ENCODE peak calls at places on chromosomes 4 and X, in six cellular contexts. G is HAP-1; O is heart left ventricle; C is CD8-positive, alpha-beta T cell; Y is GM23248; H is adrenal gland. U is an unnamed sample.

GRCh38 chr4:2337896-2338295 is 76.0 kb upstream of the MXD4 start:
- DNase-seq in C (no peak), Y (no peak), O (no peak), H (no peak), G (no peak), U (no peak)

GRCh38 chr4:80492761-80493160 is 157.2 kb downstream of the CFAP299 start:
- DNase-seq in O (no peak), G (no peak), C (peak; percentile 38), H (no peak), Y (no peak), U (no peak)

GRCh38 chr4:40205259-40206198 is 8.7 kb downstream of the RHOH start:
- DNase-seq in G (no peak), Y (no peak), C (no peak), O (no peak), H (no peak), U (no peak)

GRCh38 chr4:40337081-40337480 is 1.9 kb downstream of the CHRNA9 start:
- DNase-seq in G (no peak), H (no peak), C (no peak), O (no peak), Y (no peak), U (no peak)

GRCh38 chrX:23821847-23822246 is 38.9 kb downstream of the SAT1 start:
- DNase-seq in O (no peak), C (no peak), Y (no peak), G (no peak), H (no peak), U (no peak)

GRCh38 chrX:35699642-35700041 is 98.5 kb upstream of the MAGEB16 start:
- DNase-seq in O (no peak), C (no peak), H (no peak), G (no peak), Y (no peak), U (no peak)

GRCh38 chr4:177108708-177109107 is 201.0 kb upstream of the NEIL3 start:
- DNase-seq in O (no peak), C (no peak), G (no peak), H (no peak), Y (peak; percentile 69), U (no peak)

GRCh38 chrX:27968891-27969290 is 12.4 kb downstream of the DCAF8L1 start:
- DNase-seq in C (no peak), G (no peak), O (no peak), H (no peak), Y (no peak), U (no peak)

GRCh38 chrX:120768681-120769080 is 107.0 kb downstream of the CT47B1 start:
- DNase-seq in G (no peak), C (no peak), O (no peak), Y (peak; percentile 54), H (no peak), U (peak; percentile 52)

GRCh38 chr4:30722916-30723270 is 2.7 kb downstream of the PCDH7 start:
- DNase-seq in G (no peak), Y (no peak), O (no peak), H (no peak), C (no peak), U (no peak)

GRCh38 chrX:11210397-11210796 is 82.8 kb upstream of the AMELX start:
- DNase-seq in C (no peak), H (no peak), Y (peak; percentile 8), G (no peak), O (no peak), U (no peak)

GRCh38 chrX:128781506-128781905 is 729.3 kb upstream of the ACTRT1 start:
- DNase-seq in Y (no peak), G (peak; percentile 24), H (peak; percentile 32), C (no peak), O (no peak), U (peak; percentile 2)

GRCh38 chr4:67546971-67547370 is 1.7 kb upstream of the CENPC start:
- DNase-seq in O (no peak), G (no peak), H (no peak), Y (no peak), C (no peak), U (no peak)

GRCh38 chr4:125198916-125199315 is 115.8 kb upstream of the FAT4 start:
- DNase-seq in C (no peak), O (no peak), G (no peak), Y (peak; percentile 57), H (no peak), U (no peak)

GRCh38 chrX:132744470-132744869 is 214.0 kb downstream of the HS6ST2 start:
- DNase-seq in G (no peak), Y (no peak), H (no peak), O (no peak), C (no peak), U (no peak)

GRCh38 chr4:55176497-55176896 is 51.1 kb upstream of the KDR start:
- DNase-seq in O (no peak), G (no peak), H (no peak), Y (no peak), C (no peak), U (no peak)
- H3K4me3 ChIP-seq in O (no peak overlapping the region), G (no peak overlapping the region), H (no peak overlapping the region), Y (no peak overlapping the region), C (no peak overlapping the region), U (no peak overlapping the region)

GRCh38 chrX:71106427-71106826 is at the start of gene CXorf65:
- DNase-seq in H (no peak), Y (no peak), O (no peak), C (no peak), G (no peak), U (no peak)

GRCh38 chrX:71102292-71102691 is 4.2 kb downstream of the CXorf65 start:
- DNase-seq in Y (no peak), G (no peak), O (no peak), H (no peak), C (no peak), U (no peak)

GRCh38 chrX:71100581-71101505 is 5.2 kb downstream of the FOXO4 start:
- DNase-seq in O (no peak), C (no peak), Y (no peak), H (no peak), G (no peak), U (no peak)

GRCh38 chrX:71105638-71106037 is 902 bp downstream of the CXorf65 start:
- DNase-seq in G (no peak), Y (no peak), C (no peak), O (no peak), H (no peak), U (no peak)

DNA sequence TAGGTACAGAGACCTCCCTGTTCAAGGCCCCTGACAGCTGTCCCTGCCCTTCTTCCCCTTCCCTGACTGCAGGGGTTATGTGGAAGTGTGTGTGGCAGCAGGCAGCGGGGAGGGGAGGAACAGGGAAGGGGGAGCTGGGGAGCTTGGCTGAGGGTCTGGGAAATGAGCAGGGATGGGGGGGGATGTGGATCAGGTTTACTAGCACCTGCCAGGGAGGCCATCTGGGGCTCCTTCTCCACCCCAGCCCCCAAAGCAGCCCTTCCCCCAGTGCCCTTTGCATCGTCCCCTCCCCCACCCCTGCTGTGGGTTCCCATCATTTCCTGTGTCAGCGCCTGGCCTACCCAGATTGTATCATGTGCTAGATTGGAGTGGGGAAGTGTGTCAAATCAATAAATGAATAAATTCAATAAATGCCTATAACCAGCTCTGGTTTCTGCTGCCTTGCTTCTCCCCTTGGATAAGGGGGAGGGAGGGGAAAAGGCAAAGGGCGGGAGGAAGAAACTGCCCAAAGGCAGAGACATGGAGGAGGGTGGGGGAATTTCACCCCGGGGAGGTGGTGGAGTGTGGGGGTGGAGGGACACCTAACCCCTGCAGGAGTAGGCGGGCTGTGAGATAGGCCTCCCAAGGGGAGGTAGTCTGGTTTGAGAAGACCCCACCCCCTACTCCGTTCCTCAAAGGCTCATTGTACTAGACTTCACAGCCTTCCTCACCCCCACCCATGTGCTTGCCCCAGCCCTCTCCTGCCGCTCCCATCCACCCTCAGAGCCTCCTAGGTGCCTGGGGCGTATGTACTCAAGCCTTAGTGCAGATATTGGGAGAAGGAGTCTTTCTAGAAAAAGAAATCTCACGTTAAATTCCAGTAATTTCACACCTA is 3.2 kb downstream of the CXorf65 start:
- DNase-seq in G (peak; percentile 65), C (no peak), Y (peak; percentile 14), H (peak; percentile 15), O (peak; percentile 63), U (peak; percentile 9)
- H3K4me3 ChIP-seq in G (no peak overlapping the region), C (peak overlapping the region; percentile 31), Y (no peak overlapping the region), H (no peak overlapping the region), O (no peak overlapping the region), U (no peak overlapping the region)

GRCh38 chr4:13537832-13538177 is 6.5 kb downstream of the NKX3-2 start:
- DNase-seq in O (no peak), Y (no peak), G (no peak), C (no peak), H (no peak), U (no peak)
- H3K4me3 ChIP-seq in O (no peak overlapping the region), Y (no peak overlapping the region), G (no peak overlapping the region), C (no peak overlapping the region), H (no peak overlapping the region), U (no peak overlapping the region)

GRCh38 chrX:826448-826847 is 195.9 kb downstream of the SHOX start:
- DNase-seq in Y (peak; percentile 11), C (no peak), G (no peak), O (no peak), H (no peak), U (no peak)
- H3K4me3 ChIP-seq in Y (no peak overlapping the region), C (no peak overlapping the region), G (no peak overlapping the region), O (no peak overlapping the region), H (no peak overlapping the region), U (no peak overlapping the region)

GRCh38 chrX:122641826-122642225 is 542.3 kb upstream of the GRIA3 start:
- DNase-seq in C (no peak), H (no peak), Y (peak; percentile 29), O (no peak), G (no peak), U (no peak)

DNA sequence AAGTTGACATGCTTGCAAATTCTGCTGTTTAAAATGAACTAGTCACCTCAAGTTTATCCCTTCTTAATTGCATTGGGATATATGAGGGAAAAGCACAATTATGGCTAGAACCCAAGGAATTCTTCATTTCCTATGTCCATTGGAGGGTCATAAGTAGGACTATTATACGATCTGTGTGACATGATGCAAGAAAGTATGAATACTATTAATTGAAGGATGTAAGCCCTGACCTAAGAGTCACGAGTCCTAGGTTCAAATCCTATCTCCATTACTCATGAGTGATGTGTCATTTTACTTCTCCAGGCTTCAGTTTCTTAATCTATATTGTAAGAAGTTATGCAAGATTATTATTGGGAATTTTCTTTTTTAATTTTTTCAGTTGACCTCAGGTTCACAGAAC is 542.9 kb upstream of the GRIA3 start:
- DNase-seq in C (no peak), G (no peak), Y (peak; percentile 60), O (no peak), H (no peak), U (no peak)
- H3K4me3 ChIP-seq in C (no peak overlapping the region), G (no peak overlapping the region), Y (no peak overlapping the region), O (no peak overlapping the region), H (no peak overlapping the region), U (no peak overlapping the region)

GRCh38 chrX:153488231-153488914 is 6.4 kb upstream of the BGN start:
- DNase-seq in O (peak; percentile 77), C (no peak), G (no peak), H (peak; percentile 33), Y (peak; percentile 43), U (no peak)
- H3K4me3 ChIP-seq in O (no peak overlapping the region), C (no peak overlapping the region), G (no peak overlapping the region), H (no peak overlapping the region), Y (no peak overlapping the region), U (no peak overlapping the region)